ENCODE peak calls at places on chromosome 20, in four cellular contexts. K is mesenchymal stem cell, J is hepatocyte, W is GM12878. L is an unnamed sample.
A peak's percentile ranks its signal among the peaks of the same experiment; 100 is the strongest.

GRCh38 chr20:11112837-11113236 is 439.0 kb upstream of the JAG1 start:
- DNase-seq in W (no peak), J (no peak), K (no peak), L (peak; percentile 59)

GRCh38 chr20:46330072-46330763 is 21.9 kb upstream of the CDH22 start:
- DNase-seq in W (no peak), J (no peak), K (no peak), L (no peak)

GRCh38 chr20:62266340-62266739 is 28.0 kb downstream of the OSBPL2 start:
- DNase-seq in W (no peak), K (peak; percentile 8), J (no peak), L (no peak)

GRCh38 chr20:35238746-35239145 is 12.3 kb downstream of the MMP24 start:
- DNase-seq in K (no peak), W (no peak), J (no peak), L (no peak)

GRCh38 chr20:17538517-17539170 is 7.5 kb upstream of the BFSP1 start:
- DNase-seq in K (peak; percentile 61), W (peak; percentile 21), J (no peak), L (peak; percentile 34)

GRCh38 chr20:63863021-63863797 is 1.9 kb upstream of the TPD52L2 start:
- DNase-seq in K (peak; percentile 14), J (no peak), W (no peak), L (no peak)

GRCh38 chr20:63367446-63368055 is 6.4 kb upstream of the CHRNA4 start:
- DNase-seq in K (no peak), J (no peak), W (no peak), L (no peak)

GRCh38 chr20:10225439-10226080 is 6.9 kb downstream of the SNAP25 start:
- DNase-seq in W (no peak), J (peak; percentile 10), K (no peak), L (peak; percentile 6)

GRCh38 chr20:51800769-51801219 is 1.5 kb downstream of the SALL4 start:
- DNase-seq in J (peak; percentile 59), W (no peak), K (peak; percentile 54), L (peak; percentile 30)

GRCh38 chr20:47351643-47352331 is 4.7 kb downstream of the ZMYND8 start:
- DNase-seq in J (no peak), K (no peak), W (no peak), L (no peak)

GRCh38 chr20:38880952-38881735 is 45.1 kb upstream of the FAM83D start:
- DNase-seq in W (no peak), J (no peak), K (no peak), L (no peak)

GRCh38 chr20:59470521-59470920 is 133.8 kb upstream of the PHACTR3 start:
- DNase-seq in K (no peak), J (no peak), W (no peak), L (no peak)

GRCh38 chr20:2799688-2800589 is 488 bp downstream of the CPXM1 start:
- DNase-seq in J (peak; percentile 28), K (peak; percentile 27), W (no peak), L (peak; percentile 55)

GRCh38 chr20:11537032-11537431 is 380.7 kb upstream of the BTBD3 start:
- DNase-seq in K (no peak), W (no peak), J (no peak), L (no peak)

GRCh38 chr20:21520702-21521595 is 7.1 kb upstream of the NKX2-2 start:
- DNase-seq in J (no peak), K (no peak), W (no peak), L (peak; percentile 61)

GRCh38 chr20:60232380-60232779 is 274.2 kb downstream of the CDH26 start:
- DNase-seq in W (no peak), K (no peak), J (no peak), L (no peak)

GRCh38 chr20:51386586-51386985 is 155.9 kb downstream of the NFATC2 start:
- DNase-seq in K (no peak), J (no peak), W (no peak), L (no peak)

GRCh38 chr20:59817406-59817805 is 116.0 kb downstream of the SYCP2 start:
- DNase-seq in K (no peak), J (no peak), W (no peak), L (no peak)

GRCh38 chr20:51412333-51412761 is 130.2 kb downstream of the NFATC2 start:
- DNase-seq in K (peak; percentile 78), W (no peak), J (peak; percentile 35), L (peak; percentile 71)

GRCh38 chr20:57106030-57106682 is 160.3 kb downstream of the BMP7 start:
- DNase-seq in K (no peak), J (no peak), W (no peak), L (no peak)

GRCh38 chr20:6689339-6689973 is 78.0 kb upstream of the BMP2 start:
- DNase-seq in W (no peak), K (no peak), J (no peak), L (no peak)

GRCh38 chr20:64033981-64034493 is 1.9 kb upstream of the C20orf204 start:
- DNase-seq in K (no peak), J (no peak), W (no peak), L (no peak)

GRCh38 chr20:1617055-1617454 is 2.8 kb downstream of the SIRPB1 start:
- DNase-seq in K (no peak), J (no peak), W (no peak), L (no peak)

GRCh38 chr20:56554869-56555268 is 21.8 kb downstream of the FAM209B start:
- DNase-seq in J (peak; percentile 75), W (peak; percentile 83), K (peak; percentile 97), L (peak; percentile 97)

GRCh38 chr20:47198254-47198671 is 158.2 kb downstream of the ZMYND8 start:
- DNase-seq in W (peak; percentile 27), K (no peak), J (no peak), L (peak; percentile 43)

GRCh38 chr20:59031326-59032022 is 661 bp downstream of the ATP5F1E start:
- DNase-seq in K (no peak), W (no peak), J (no peak), L (no peak)

GRCh38 chr20:19583532-19584175 is 174.4 kb upstream of the RIN2 start:
- DNase-seq in J (peak; percentile 85), K (peak; percentile 21), W (no peak), L (peak; percentile 63)

GRCh38 chr20:57714409-57715267 is 4.8 kb upstream of the PMEPA1 start:
- DNase-seq in K (peak; percentile 52), W (no peak), J (no peak), L (peak; percentile 86)

GRCh38 chr20:9602834-9603173 is 88.4 kb downstream of the LAMP5 start:
- DNase-seq in J (no peak), W (no peak), K (no peak), L (no peak)

GRCh38 chr20:805713-806112 is 27.8 kb upstream of the FAM110A start:
- DNase-seq in K (peak; percentile 19), J (no peak), W (no peak), L (no peak)

GRCh38 chr20:1002682-1003561 is 811 bp upstream of the RSPO4 start:
- DNase-seq in J (no peak), K (no peak), W (no peak), L (peak; percentile 6)

GRCh38 chr20:5372371-5372770 is 55.6 kb upstream of the PROKR2 start:
- DNase-seq in K (no peak), W (no peak), J (no peak), L (no peak)

GRCh38 chr20:61806314-61806713 is 259.4 kb downstream of the TAF4 start:
- DNase-seq in K (no peak), W (no peak), J (no peak), L (no peak)

GRCh38 chr20:19802492-19803158 is 44.6 kb downstream of the RIN2 start:
- DNase-seq in J (peak; percentile 63), K (peak; percentile 20), W (no peak), L (peak; percentile 48)

GRCh38 chr20:9543214-9543613 is 28.8 kb downstream of the LAMP5 start:
- DNase-seq in J (no peak), K (no peak), W (no peak), L (no peak)

GRCh38 chr20:43838703-43839060 is 76.0 kb upstream of the TOX2 start:
- DNase-seq in K (no peak), W (no peak), J (no peak), L (no peak)

DNA sequence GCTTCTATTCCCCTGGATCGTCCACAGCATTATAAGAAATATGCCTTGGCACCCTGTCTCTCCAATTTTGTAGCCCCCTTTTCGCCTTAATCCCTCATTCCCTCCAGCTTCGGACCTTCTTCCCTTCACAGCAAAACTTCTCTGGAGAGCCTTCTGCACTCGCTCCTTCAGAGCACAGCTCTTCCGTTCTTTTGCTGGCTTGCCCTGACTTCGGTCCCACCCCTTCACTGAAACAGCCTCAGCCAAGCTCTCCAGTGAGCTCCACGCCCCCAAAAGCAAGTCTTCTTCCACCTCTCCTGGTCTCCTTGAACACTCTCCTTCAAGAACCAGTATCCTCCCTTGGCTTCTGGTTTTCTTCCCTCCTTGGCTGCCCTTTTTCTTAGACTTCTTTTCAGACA is 134.7 kb upstream of the RNF24 start:
- DNase-seq in K (peak; percentile 69), J (peak; percentile 58), W (no peak), L (peak; percentile 72)
- H2AFZ ChIP-seq in K (no peak overlapping the region), J (no peak overlapping the region), W (no peak overlapping the region), L (peak overlapping the region; percentile 59)

DNA sequence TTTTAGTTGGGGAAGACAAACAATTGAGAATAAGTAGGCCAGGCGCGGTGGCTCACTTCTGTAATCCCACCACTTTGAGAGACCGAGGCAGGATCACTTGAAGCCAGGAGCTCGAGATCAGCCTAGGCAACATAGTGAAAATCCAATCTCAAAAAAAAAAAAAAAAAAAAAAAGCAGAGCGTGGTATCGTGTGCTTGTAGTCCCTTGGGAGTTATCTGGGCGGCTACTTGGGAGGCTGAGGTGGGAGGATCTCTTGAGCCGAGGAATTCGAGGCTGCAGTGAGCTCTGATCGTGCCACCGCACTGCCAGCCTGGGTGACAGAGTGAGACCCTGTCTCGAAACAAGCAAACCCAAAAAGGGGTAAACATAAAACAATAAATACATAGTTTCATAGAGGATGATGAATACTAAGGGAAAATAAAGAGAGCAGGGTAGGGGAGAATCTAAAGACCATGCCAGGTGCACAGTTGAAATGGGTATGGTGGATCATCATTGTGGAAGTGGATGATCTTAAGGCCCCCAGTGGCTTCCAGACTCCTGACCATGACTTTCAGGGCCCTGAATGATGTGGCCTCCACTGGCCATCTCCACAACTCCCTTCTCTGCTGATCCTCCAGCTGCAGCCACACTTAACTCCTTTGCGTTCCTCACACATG is 947 bp downstream of the POFUT1 start:
- DNase-seq in K (no peak), J (no peak), W (no peak), L (peak; percentile 36)
- H3K4me1 ChIP-seq in K (peaks cover 15% of the 10 kb centered on the region), J (peaks cover 65% of the 10 kb centered on the region), W (peaks cover 18% of the 10 kb centered on the region), L (peaks cover 31% of the 10 kb centered on the region)

GRCh38 chr20:41770427-41770826 is 152.2 kb upstream of the CHD6 start:
- DNase-seq in K (no peak), J (no peak), W (no peak), L (no peak)
- H2AFZ ChIP-seq in K (no peak overlapping the region), J (no peak overlapping the region), W (no peak overlapping the region), L (no peak overlapping the region)

GRCh38 chr20:32528291-32528891 is 56.7 kb downstream of the NOL4L start:
- DNase-seq in W (no peak), J (no peak), K (no peak), L (no peak)

GRCh38 chr20:32526561-32526960 is 58.6 kb downstream of the NOL4L start:
- DNase-seq in J (no peak), K (no peak), W (no peak), L (no peak)

GRCh38 chr20:32527447-32528055 is 57.6 kb downstream of the NOL4L start:
- DNase-seq in K (no peak), J (no peak), W (no peak), L (no peak)

GRCh38 chr20:32526125-32526524 is 59.0 kb downstream of the NOL4L start:
- DNase-seq in K (no peak), W (peak; percentile 42), J (no peak), L (no peak)

DNA sequence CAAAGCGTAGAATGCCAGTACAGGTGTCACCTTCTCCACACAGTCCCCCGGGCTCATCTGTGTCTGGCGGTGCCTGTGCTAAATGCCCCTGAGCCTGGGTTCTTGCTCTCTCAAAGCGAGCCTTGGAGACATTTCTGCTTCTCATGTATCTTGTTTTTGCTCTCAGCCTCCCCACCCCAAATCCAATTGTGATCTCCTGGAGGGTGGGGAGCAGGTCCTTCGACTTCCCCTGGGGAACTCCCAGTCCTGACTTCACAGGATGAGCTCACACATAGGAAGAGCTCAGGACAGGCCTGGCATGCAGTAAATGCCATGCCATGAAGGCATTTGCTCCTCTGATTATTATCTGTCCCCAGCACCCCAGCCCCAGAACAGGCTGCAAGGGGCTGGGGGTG is 58.1 kb downstream of the NOL4L start:
- DNase-seq in J (no peak), K (no peak), W (no peak), L (no peak)
- H3K4me1 ChIP-seq in J (peaks cover 38% of the 10 kb centered on the region), K (peaks cover 24% of the 10 kb centered on the region), W (peaks cover 23% of the 10 kb centered on the region), L (no peaks in the 10 kb centered on the region)

L was measured in GM23248.